ENCODE peak calls at places on chromosomes 1 and 21, in four cellular contexts. B is neural crest cell, W is epithelial cell of esophagus, S is dorsolateral prefrontal cortex. Y is an unnamed sample.

GRCh38 chr1:91851130-91852010 is 34.6 kb downstream of the TGFBR3 start:
- DNase-seq in B (no peak), W (peak), S (no peak), Y (peak)

GRCh38 chr1:217393901-217394300 is 237.0 kb downstream of the GPATCH2 start:
- DNase-seq in B (no peak), W (peak), S (no peak), Y (no peak)

GRCh38 chr1:212607206-212607923 is 1.2 kb upstream of the ATF3 start:
- DNase-seq in B (no peak), W (no peak), S (no peak), Y (peak)

GRCh38 chr1:226420860-226421259 is 13.0 kb upstream of the PARP1 start:
- DNase-seq in B (no peak), W (no peak), S (no peak), Y (no peak)

GRCh38 chr1:26177182-26177684 is at the start of gene CNKSR1:
- DNase-seq in B (no peak), W (peak), S (no peak), Y (peak)

GRCh38 chr1:26060832-26061574 is 6.4 kb downstream of the TRIM63 start:
- DNase-seq in B (no peak), W (no peak), S (no peak), Y (no peak)

GRCh38 chr21:42097860-42098259 is 26.7 kb downstream of the UMODL1 start:
- DNase-seq in B (no peak), W (peak), S (no peak), Y (no peak)

GRCh38 chr1:31712625-31713024 is 8.8 kb upstream of the COL16A1 start:
- DNase-seq in B (no peak), W (peak), S (no peak), Y (no peak)

GRCh38 chr1:10694274-10694632 is 102.2 kb downstream of the CASZ1 start:
- DNase-seq in B (no peak), W (peak), S (no peak), Y (no peak)

GRCh38 chr21:45316871-45317400 is 29.2 kb upstream of the POFUT2 start:
- DNase-seq in B (no peak), W (no peak), S (no peak), Y (no peak)

GRCh38 chr1:204923626-204924012 is 53.0 kb downstream of the NFASC start:
- DNase-seq in B (no peak), W (no peak), S (no peak), Y (no peak)

GRCh38 chr1:174296309-174296708 is 137.0 kb downstream of the RABGAP1L start:
- DNase-seq in B (no peak), W (no peak), S (no peak), Y (no peak)

GRCh38 chr1:21766210-21766609 is 16.7 kb downstream of the USP48 start:
- DNase-seq in B (no peak), W (no peak), S (no peak), Y (no peak)

GRCh38 chr1:214361636-214362035 is 80.7 kb downstream of the SMYD2 start:
- DNase-seq in B (no peak), W (no peak), S (no peak), Y (no peak)

GRCh38 chr1:109423498-109423897 is 2.8 kb downstream of the PSMA5 start:
- DNase-seq in B (no peak), W (no peak), S (no peak), Y (no peak)

GRCh38 chr1:201954263-201955008 is 867 bp upstream of the TIMM17A start:
- DNase-seq in B (no peak), W (no peak), S (no peak), Y (no peak)

GRCh38 chr1:41758904-41759548 is 159.7 kb downstream of the HIVEP3 start:
- DNase-seq in B (no peak), W (peak), S (no peak), Y (no peak)

GRCh38 chr1:66331641-66332523 is 202.1 kb upstream of the SGIP1 start:
- DNase-seq in B (peak), W (peak), S (no peak), Y (peak)

GRCh38 chr1:187516874-187517273 is 688.1 kb downstream of the PLA2G4A start:
- DNase-seq in B (no peak), W (peak), S (no peak), Y (no peak)
- TF ChIP-seq CTCF in B (no peak), W (no peak), S (no peak), Y (no peak)

GRCh38 chr1:30083800-30084464 is 639.5 kb downstream of the MATN1 start:
- DNase-seq in B (no peak), W (peak), S (no peak), Y (no peak)

GRCh38 chr1:30088594-30089556 is 634.5 kb downstream of the MATN1 start:
- DNase-seq in B (no peak), W (no peak), S (no peak), Y (peak)

GRCh38 chr1:30087465-30087864 is 635.9 kb downstream of the MATN1 start:
- DNase-seq in B (no peak), W (no peak), S (no peak), Y (no peak)

GRCh38 chr1:30084909-30085571 is 638.3 kb downstream of the MATN1 start:
- DNase-seq in B (no peak), W (no peak), S (no peak), Y (no peak)

DNA sequence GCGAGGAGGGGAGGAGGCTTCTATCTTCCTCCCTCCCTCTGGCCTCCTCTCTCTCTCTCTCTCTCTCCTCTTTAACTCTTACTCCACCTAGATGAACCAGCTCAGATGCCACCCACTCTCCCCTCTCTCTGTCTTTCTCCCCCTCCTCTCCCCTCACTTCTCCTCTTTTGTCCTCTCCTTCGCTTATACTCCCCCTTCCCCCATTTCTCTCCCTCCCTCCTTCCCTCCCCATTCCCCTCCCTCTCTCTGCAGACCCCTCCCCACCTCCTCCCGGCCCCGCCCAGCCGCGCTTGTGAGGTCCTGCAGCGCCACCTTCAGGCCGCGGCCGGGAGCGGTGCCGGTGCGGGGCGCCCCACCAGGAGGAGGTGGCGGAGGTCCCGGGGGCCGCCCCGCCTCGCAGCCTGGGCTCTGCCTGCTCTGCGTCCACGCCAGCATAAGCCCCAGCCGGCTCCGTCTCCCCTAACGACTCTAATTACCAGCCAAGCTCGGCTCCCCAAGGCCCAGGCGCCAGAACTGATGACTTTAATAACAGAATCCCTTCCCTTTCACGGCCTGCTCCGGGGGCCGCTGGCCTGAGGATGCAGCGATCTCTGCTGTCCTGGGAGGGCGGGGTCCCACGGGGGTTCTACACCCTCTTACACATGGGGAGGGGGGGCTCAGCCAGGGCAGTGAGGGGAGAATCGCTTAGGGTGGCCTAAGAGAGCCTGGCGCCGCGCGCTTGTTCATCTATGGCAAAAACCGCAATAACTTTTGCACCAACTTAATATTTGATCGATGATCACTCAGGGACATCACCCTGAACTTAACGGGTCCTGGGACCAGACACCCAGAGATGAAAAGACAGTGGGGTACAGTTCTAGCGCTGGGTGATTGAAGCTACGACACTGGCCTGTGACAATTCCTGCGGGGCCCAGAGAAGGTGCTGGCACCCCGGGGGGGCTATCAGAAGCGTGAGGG is 637.3 kb downstream of the MATN1 start:
- DNase-seq in B (peak), W (no peak), S (peak), Y (peak)
- TF ChIP-seq CTCF in B (peak), W (peak), S (peak), Y (peak)

DNA sequence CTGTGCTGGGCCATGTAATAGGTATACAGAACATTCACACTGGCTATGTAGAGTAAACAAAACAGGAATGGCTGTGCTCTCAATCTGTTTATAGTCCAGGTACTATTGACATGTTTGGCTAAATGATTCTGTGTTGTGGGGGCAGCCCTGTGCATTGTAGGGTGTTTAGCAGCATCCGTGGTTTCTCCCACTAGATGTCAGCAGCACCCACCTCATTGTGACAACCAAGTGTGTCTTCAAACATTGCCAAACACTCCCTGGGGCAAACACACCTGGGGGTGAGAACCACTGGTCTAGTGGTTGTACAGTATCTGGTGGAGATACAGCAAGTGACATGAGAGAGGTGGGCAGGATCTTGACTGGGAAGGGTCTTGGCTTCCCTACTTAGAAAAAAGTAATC is 80.4 kb upstream of the SPATA6 start:
- DNase-seq in B (no peak), W (peak), S (no peak), Y (no peak)
- TF ChIP-seq CTCF in B (peak), W (peak), S (peak), Y (no peak)

GRCh38 chr1:33297911-33298622 is 22.8 kb downstream of the A3GALT2 start:
- DNase-seq in B (no peak), W (no peak), S (no peak), Y (no peak)
- TF ChIP-seq CTCF in B (no peak), W (no peak), S (no peak), Y (no peak)

GRCh38 chr1:1777950-1778826 is at the start of gene NADK:
- DNase-seq in B (peak), W (peak), S (no peak), Y (peak)

GRCh38 chr1:1777510-1777909 is 760 bp downstream of the NADK start:
- DNase-seq in B (no peak), W (peak), S (no peak), Y (no peak)

GRCh38 chr1:1779691-1780597 is 1.7 kb upstream of the NADK start:
- DNase-seq in B (no peak), W (peak), S (no peak), Y (no peak)

GRCh38 chr1:1780598-1781525 is 2.6 kb upstream of the NADK start:
- DNase-seq in B (no peak), W (no peak), S (no peak), Y (no peak)

GRCh38 chr1:1778827-1779675 is 781 bp upstream of the NADK start:
- DNase-seq in B (no peak), W (peak), S (no peak), Y (no peak)
- TF ChIP-seq CTCF in B (peak), W (no peak), S (no peak), Y (peak)

DNA sequence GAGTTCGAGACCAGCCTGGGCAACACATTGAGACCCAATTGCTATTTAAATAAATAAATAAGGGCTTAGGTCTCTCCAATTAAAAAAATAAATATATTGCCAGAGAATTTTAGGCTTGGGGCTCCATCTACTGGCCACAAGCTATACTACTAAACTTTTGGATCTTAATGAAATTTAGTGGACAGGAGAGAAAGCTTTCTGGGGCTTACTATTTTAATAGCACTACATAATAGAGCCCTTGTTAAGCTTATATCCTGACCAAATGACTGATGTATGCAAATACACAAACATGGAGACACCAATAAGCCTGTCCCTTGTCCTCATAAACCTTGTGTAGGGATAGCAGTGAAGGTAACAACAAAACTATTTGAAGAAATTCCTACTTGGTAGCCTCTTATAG is 18.4 kb downstream of the CCT3 start:
- DNase-seq in B (no peak), W (peak), S (no peak), Y (no peak)
- TF ChIP-seq CTCF in B (peak), W (peak), S (peak), Y (peak)

GRCh38 chr1:81471255-81471654 is 329.5 kb upstream of the ADGRL2 start:
- DNase-seq in B (no peak), W (no peak), S (no peak), Y (no peak)
- TF ChIP-seq CTCF in B (no peak), W (no peak), S (no peak), Y (no peak)

GRCh38 chr1:167720965-167721616 is 691 bp upstream of the MPZL1 start:
- DNase-seq in B (peak), W (peak), S (no peak), Y (no peak)

GRCh38 chr1:167723707-167724323 is 2.0 kb downstream of the MPZL1 start:
- DNase-seq in B (no peak), W (no peak), S (no peak), Y (no peak)

GRCh38 chr1:167722870-167723251 is 1.1 kb downstream of the MPZL1 start:
- DNase-seq in B (no peak), W (no peak), S (no peak), Y (no peak)

GRCh38 chr1:167721617-167722151 is at the start of gene MPZL1:
- DNase-seq in B (peak), W (peak), S (peak), Y (peak)

GRCh38 chr1:167722152-167722869 is 529 bp downstream of the MPZL1 start:
- DNase-seq in B (no peak), W (peak), S (no peak), Y (peak)
- TF ChIP-seq CTCF in B (no peak), W (no peak), S (no peak), Y (no peak)

GRCh38 chr1:192973988-192974387 is 85.2 kb downstream of the UCHL5 start:
- DNase-seq in B (no peak), W (peak), S (no peak), Y (no peak)

GRCh38 chr1:192973202-192973601 is 86.0 kb downstream of the UCHL5 start:
- DNase-seq in B (no peak), W (no peak), S (no peak), Y (no peak)

GRCh38 chr1:192976576-192976975 is 82.6 kb downstream of the UCHL5 start:
- DNase-seq in B (no peak), W (no peak), S (no peak), Y (no peak)

GRCh38 chr1:192977089-192977706 is 82.0 kb downstream of the UCHL5 start:
- DNase-seq in B (no peak), W (no peak), S (no peak), Y (no peak)

GRCh38 chr1:192974701-192975100 is 84.5 kb downstream of the UCHL5 start:
- DNase-seq in B (no peak), W (peak), S (no peak), Y (no peak)
- TF ChIP-seq CTCF in B (no peak), W (no peak), S (no peak), Y (no peak)

Y was measured in mesothelial cell of epicardium.